ENCODE peak calls at places on chromosomes 16 and 17, in ten cellular contexts. One of them, this sample, is unnamed.

GRCh38 chr17:78802459-78802858 is 20.4 kb upstream of the CYTH1 start:
- DNase-seq in psoas muscle: no peak
- DNase-seq in cardiac muscle cell: no peak
- DNase-seq in CD8-positive, alpha-beta T cell: no peak
- DNase-seq in adrenal gland: no peak
- DNase-seq in esophagus muscularis mucosa: no peak
- DNase-seq in right atrium auricular region: no peak
- DNase-seq in AG04450: no peak
- DNase-seq in OCI-LY7: no peak
- DNase-seq in HCT116: no peak
- DNase-seq in this sample: no peak

GRCh38 chr17:83173997-83174858 is 94.8 kb downstream of the METRNL start:
- DNase-seq in esophagus muscularis mucosa: no peak
- DNase-seq in adrenal gland: no peak
- DNase-seq in psoas muscle: peak; percentile 59
- DNase-seq in cardiac muscle cell: peak; percentile 6
- DNase-seq in OCI-LY7: peak; percentile 90
- DNase-seq in right atrium auricular region: peak; percentile 50
- DNase-seq in CD8-positive, alpha-beta T cell: no peak
- DNase-seq in AG04450: no peak
- DNase-seq in HCT116: no peak
- DNase-seq in this sample: peak; percentile 52

GRCh38 chr17:35607239-35607817 is 20.2 kb downstream of the AP2B1 start:
- DNase-seq in AG04450: no peak
- DNase-seq in right atrium auricular region: no peak
- DNase-seq in psoas muscle: no peak
- DNase-seq in cardiac muscle cell: no peak
- DNase-seq in adrenal gland: no peak
- DNase-seq in CD8-positive, alpha-beta T cell: no peak
- DNase-seq in HCT116: no peak
- DNase-seq in OCI-LY7: no peak
- DNase-seq in esophagus muscularis mucosa: no peak
- DNase-seq in this sample: no peak

GRCh38 chr17:18314059-18314730 is 599 bp downstream of the TOP3A start:
- DNase-seq in right atrium auricular region: no peak
- DNase-seq in OCI-LY7: peak; percentile 18
- DNase-seq in HCT116: no peak
- DNase-seq in AG04450: no peak
- DNase-seq in adrenal gland: no peak
- DNase-seq in cardiac muscle cell: peak; percentile 29
- DNase-seq in psoas muscle: no peak
- DNase-seq in CD8-positive, alpha-beta T cell: no peak
- DNase-seq in esophagus muscularis mucosa: no peak
- DNase-seq in this sample: no peak

GRCh38 chr16:30985401-30986128 is 558 bp downstream of the HSD3B7 start:
- DNase-seq in OCI-LY7: no peak
- DNase-seq in AG04450: no peak
- DNase-seq in cardiac muscle cell: peak; percentile 43
- DNase-seq in HCT116: peak; percentile 37
- DNase-seq in esophagus muscularis mucosa: no peak
- DNase-seq in psoas muscle: peak; percentile 72
- DNase-seq in right atrium auricular region: peak; percentile 69
- DNase-seq in CD8-positive, alpha-beta T cell: no peak
- DNase-seq in adrenal gland: peak; percentile 76
- DNase-seq in this sample: peak; percentile 26

GRCh38 chr17:46818319-46818928 is at the start of gene WNT3:
- DNase-seq in HCT116: no peak
- DNase-seq in esophagus muscularis mucosa: no peak
- DNase-seq in CD8-positive, alpha-beta T cell: peak; percentile 52
- DNase-seq in AG04450: no peak
- DNase-seq in right atrium auricular region: no peak
- DNase-seq in OCI-LY7: peak; percentile 63
- DNase-seq in cardiac muscle cell: peak; percentile 36
- DNase-seq in psoas muscle: no peak
- DNase-seq in adrenal gland: no peak
- DNase-seq in this sample: no peak

GRCh38 chr16:90018297-90019200 is 707 bp downstream of the DBNDD1 start:
- DNase-seq in AG04450: no peak
- DNase-seq in CD8-positive, alpha-beta T cell: no peak
- DNase-seq in esophagus muscularis mucosa: no peak
- DNase-seq in psoas muscle: no peak
- DNase-seq in HCT116: no peak
- DNase-seq in right atrium auricular region: no peak
- DNase-seq in OCI-LY7: no peak
- DNase-seq in cardiac muscle cell: peak; percentile 27
- DNase-seq in adrenal gland: no peak
- DNase-seq in this sample: no peak

GRCh38 chr17:70034158-70034557 is 40.9 kb upstream of the KCNJ16 start:
- DNase-seq in esophagus muscularis mucosa: no peak
- DNase-seq in adrenal gland: no peak
- DNase-seq in CD8-positive, alpha-beta T cell: no peak
- DNase-seq in AG04450: no peak
- DNase-seq in OCI-LY7: no peak
- DNase-seq in psoas muscle: no peak
- DNase-seq in HCT116: no peak
- DNase-seq in cardiac muscle cell: no peak
- DNase-seq in right atrium auricular region: no peak
- DNase-seq in this sample: no peak

GRCh38 chr17:37516131-37516561 is 26.5 kb downstream of the DUSP14 start:
- DNase-seq in OCI-LY7: no peak
- DNase-seq in psoas muscle: no peak
- DNase-seq in cardiac muscle cell: peak; percentile 48
- DNase-seq in CD8-positive, alpha-beta T cell: no peak
- DNase-seq in HCT116: no peak
- DNase-seq in right atrium auricular region: no peak
- DNase-seq in AG04450: no peak
- DNase-seq in adrenal gland: no peak
- DNase-seq in esophagus muscularis mucosa: no peak
- DNase-seq in this sample: no peak

GRCh38 chr17:59327891-59328290 is 3.6 kb upstream of the YPEL2 start:
- DNase-seq in CD8-positive, alpha-beta T cell: no peak
- DNase-seq in right atrium auricular region: no peak
- DNase-seq in AG04450: no peak
- DNase-seq in HCT116: no peak
- DNase-seq in cardiac muscle cell: no peak
- DNase-seq in adrenal gland: no peak
- DNase-seq in OCI-LY7: no peak
- DNase-seq in psoas muscle: no peak
- DNase-seq in esophagus muscularis mucosa: no peak
- DNase-seq in this sample: no peak

GRCh38 chr16:84885024-84885910 is 65.5 kb downstream of the CRISPLD2 start:
- DNase-seq in OCI-LY7: no peak
- DNase-seq in psoas muscle: no peak
- DNase-seq in AG04450: no peak
- DNase-seq in cardiac muscle cell: no peak
- DNase-seq in right atrium auricular region: peak; percentile 71
- DNase-seq in CD8-positive, alpha-beta T cell: no peak
- DNase-seq in esophagus muscularis mucosa: no peak
- DNase-seq in adrenal gland: no peak
- DNase-seq in HCT116: no peak
- DNase-seq in this sample: no peak

GRCh38 chr17:34283571-34283970 is 2.0 kb upstream of the CCL11 start:
- DNase-seq in AG04450: no peak
- DNase-seq in OCI-LY7: no peak
- DNase-seq in esophagus muscularis mucosa: no peak
- DNase-seq in right atrium auricular region: no peak
- DNase-seq in cardiac muscle cell: no peak
- DNase-seq in HCT116: no peak
- DNase-seq in adrenal gland: no peak
- DNase-seq in psoas muscle: no peak
- DNase-seq in CD8-positive, alpha-beta T cell: no peak
- DNase-seq in this sample: no peak

GRCh38 chr17:6303664-6304063 is 131.3 kb downstream of the AIPL1 start:
- DNase-seq in AG04450: no peak
- DNase-seq in OCI-LY7: peak; percentile 29
- DNase-seq in adrenal gland: peak; percentile 20
- DNase-seq in cardiac muscle cell: peak; percentile 81
- DNase-seq in HCT116: no peak
- DNase-seq in psoas muscle: no peak
- DNase-seq in CD8-positive, alpha-beta T cell: no peak
- DNase-seq in esophagus muscularis mucosa: no peak
- DNase-seq in right atrium auricular region: no peak
- DNase-seq in this sample: no peak

GRCh38 chr16:22797551-22797950 is 16.4 kb upstream of the HS3ST2 start:
- DNase-seq in CD8-positive, alpha-beta T cell: no peak
- DNase-seq in cardiac muscle cell: no peak
- DNase-seq in HCT116: no peak
- DNase-seq in OCI-LY7: no peak
- DNase-seq in adrenal gland: no peak
- DNase-seq in right atrium auricular region: no peak
- DNase-seq in AG04450: no peak
- DNase-seq in psoas muscle: no peak
- DNase-seq in esophagus muscularis mucosa: no peak
- DNase-seq in this sample: no peak

GRCh38 chr16:53789159-53789558 is 85.2 kb downstream of the FTO start:
- DNase-seq in HCT116: no peak
- DNase-seq in esophagus muscularis mucosa: no peak
- DNase-seq in OCI-LY7: no peak
- DNase-seq in psoas muscle: no peak
- DNase-seq in CD8-positive, alpha-beta T cell: no peak
- DNase-seq in cardiac muscle cell: no peak
- DNase-seq in AG04450: peak; percentile 32
- DNase-seq in adrenal gland: no peak
- DNase-seq in right atrium auricular region: no peak
- DNase-seq in this sample: no peak

GRCh38 chr16:3095869-3096268 is 3.2 kb downstream of the ZSCAN10 start:
- DNase-seq in esophagus muscularis mucosa: no peak
- DNase-seq in AG04450: no peak
- DNase-seq in OCI-LY7: peak; percentile 77
- DNase-seq in right atrium auricular region: no peak
- DNase-seq in CD8-positive, alpha-beta T cell: peak; percentile 47
- DNase-seq in HCT116: peak; percentile 21
- DNase-seq in adrenal gland: no peak
- DNase-seq in psoas muscle: no peak
- DNase-seq in cardiac muscle cell: no peak
- DNase-seq in this sample: no peak

GRCh38 chr17:69870091-69870530 is 204.9 kb upstream of the KCNJ16 start:
- DNase-seq in cardiac muscle cell: no peak
- DNase-seq in right atrium auricular region: no peak
- DNase-seq in esophagus muscularis mucosa: no peak
- DNase-seq in CD8-positive, alpha-beta T cell: no peak
- DNase-seq in AG04450: peak; percentile 41
- DNase-seq in OCI-LY7: peak; percentile 6
- DNase-seq in psoas muscle: no peak
- DNase-seq in adrenal gland: no peak
- DNase-seq in HCT116: no peak
- DNase-seq in this sample: no peak

GRCh38 chr16:19001788-19002187 is 18.1 kb downstream of the TMC7 start:
- DNase-seq in cardiac muscle cell: no peak
- DNase-seq in right atrium auricular region: no peak
- DNase-seq in CD8-positive, alpha-beta T cell: no peak
- DNase-seq in psoas muscle: no peak
- DNase-seq in OCI-LY7: no peak
- DNase-seq in esophagus muscularis mucosa: no peak
- DNase-seq in AG04450: no peak
- DNase-seq in adrenal gland: no peak
- DNase-seq in HCT116: no peak
- DNase-seq in this sample: no peak

GRCh38 chr16:1279945-1280589 is 24.2 kb downstream of the TPSD1 start:
- DNase-seq in adrenal gland: no peak
- DNase-seq in OCI-LY7: no peak
- DNase-seq in psoas muscle: no peak
- DNase-seq in cardiac muscle cell: no peak
- DNase-seq in esophagus muscularis mucosa: no peak
- DNase-seq in CD8-positive, alpha-beta T cell: no peak
- DNase-seq in right atrium auricular region: no peak
- DNase-seq in HCT116: no peak
- DNase-seq in AG04450: no peak
- DNase-seq in this sample: no peak
- H3K9me3 ChIP-seq in adrenal gland: no peaks in the 10 kb centered on the region
- H3K9me3 ChIP-seq in OCI-LY7: no peaks in the 10 kb centered on the region
- H3K9me3 ChIP-seq in psoas muscle: no peaks in the 10 kb centered on the region
- H3K9me3 ChIP-seq in cardiac muscle cell: no peaks in the 10 kb centered on the region
- H3K9me3 ChIP-seq in esophagus muscularis mucosa: no peaks in the 10 kb centered on the region
- H3K9me3 ChIP-seq in CD8-positive, alpha-beta T cell: no peaks in the 10 kb centered on the region
- H3K9me3 ChIP-seq in right atrium auricular region: no peaks in the 10 kb centered on the region
- H3K9me3 ChIP-seq in HCT116: no peaks in the 10 kb centered on the region
- H3K9me3 ChIP-seq in AG04450: no peaks in the 10 kb centered on the region
- H3K9me3 ChIP-seq in this sample: no peaks in the 10 kb centered on the region

DNA sequence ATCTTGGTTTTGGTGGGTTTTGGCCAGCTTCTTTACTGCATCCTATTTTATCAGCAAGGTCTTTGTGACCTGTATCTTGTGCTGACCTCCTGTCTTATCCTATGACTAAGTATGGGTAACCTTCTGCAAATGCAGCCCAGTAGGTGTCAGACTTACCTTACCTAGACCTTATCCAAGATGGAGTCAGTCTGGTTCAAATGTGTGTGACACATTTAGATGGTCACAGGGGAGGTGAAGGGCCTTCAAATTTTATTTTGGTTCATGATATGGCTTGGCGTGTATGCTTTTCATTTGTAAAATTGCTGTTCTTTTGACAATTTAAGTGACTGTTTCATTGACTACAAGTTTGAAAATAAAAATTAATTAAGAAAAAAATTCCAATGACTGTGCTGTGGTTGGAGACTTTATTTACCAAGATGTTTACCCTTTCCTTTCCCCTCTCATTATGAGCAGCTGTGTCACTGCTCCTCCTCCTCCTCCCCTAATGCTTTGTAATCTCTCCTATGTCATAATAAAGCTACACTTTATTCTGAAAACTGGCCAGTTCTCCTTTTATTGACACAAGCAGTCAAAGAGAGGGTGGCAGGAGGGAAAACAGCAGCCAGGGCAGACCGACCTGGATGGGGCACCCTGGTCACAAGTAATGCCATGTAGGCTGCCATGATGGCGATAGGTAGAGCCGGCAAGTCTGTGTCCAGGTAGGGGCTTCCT is 49.4 kb downstream of the TNFRSF13B start:
- DNase-seq in adrenal gland: no peak
- DNase-seq in OCI-LY7: peak; percentile 62
- DNase-seq in right atrium auricular region: no peak
- DNase-seq in AG04450: no peak
- DNase-seq in esophagus muscularis mucosa: no peak
- DNase-seq in cardiac muscle cell: no peak
- DNase-seq in CD8-positive, alpha-beta T cell: no peak
- DNase-seq in psoas muscle: no peak
- DNase-seq in HCT116: no peak
- DNase-seq in this sample: no peak
- TF ChIP-seq CTCF in adrenal gland: no peak
- TF ChIP-seq CTCF in OCI-LY7: peak; percentile 74
- TF ChIP-seq CTCF in right atrium auricular region: no peak
- TF ChIP-seq CTCF in AG04450: peak; percentile 22
- TF ChIP-seq CTCF in esophagus muscularis mucosa: no peak
- TF ChIP-seq CTCF in cardiac muscle cell: no peak
- TF ChIP-seq CTCF in CD8-positive, alpha-beta T cell: no peak
- TF ChIP-seq CTCF in psoas muscle: no peak
- TF ChIP-seq CTCF in HCT116: no peak
- TF ChIP-seq CTCF in this sample: no peak

GRCh38 chr17:71436479-71436878 is 684.3 kb upstream of the SOX9 start:
- DNase-seq in adrenal gland: no peak
- DNase-seq in HCT116: no peak
- DNase-seq in cardiac muscle cell: no peak
- DNase-seq in OCI-LY7: no peak
- DNase-seq in right atrium auricular region: no peak
- DNase-seq in CD8-positive, alpha-beta T cell: no peak
- DNase-seq in esophagus muscularis mucosa: no peak
- DNase-seq in psoas muscle: no peak
- DNase-seq in AG04450: no peak
- DNase-seq in this sample: no peak
- H3K27ac ChIP-seq in adrenal gland: no peak overlapping the region
- H3K27ac ChIP-seq in HCT116: no peak overlapping the region
- H3K27ac ChIP-seq in cardiac muscle cell: no peak overlapping the region
- H3K27ac ChIP-seq in OCI-LY7: no peak overlapping the region
- H3K27ac ChIP-seq in right atrium auricular region: no peak overlapping the region
- H3K27ac ChIP-seq in CD8-positive, alpha-beta T cell: no peak overlapping the region
- H3K27ac ChIP-seq in esophagus muscularis mucosa: no peak overlapping the region
- H3K27ac ChIP-seq in psoas muscle: no peak overlapping the region
- H3K27ac ChIP-seq in AG04450: no peak overlapping the region
- H3K27ac ChIP-seq in this sample: no peak overlapping the region

GRCh38 chr17:71063559-71063958 is 894.2 kb downstream of the KCNJ2 start:
- DNase-seq in HCT116: no peak
- DNase-seq in OCI-LY7: no peak
- DNase-seq in right atrium auricular region: no peak
- DNase-seq in CD8-positive, alpha-beta T cell: no peak
- DNase-seq in adrenal gland: no peak
- DNase-seq in esophagus muscularis mucosa: no peak
- DNase-seq in AG04450: no peak
- DNase-seq in psoas muscle: no peak
- DNase-seq in cardiac muscle cell: no peak
- DNase-seq in this sample: no peak
- H3K9me3 ChIP-seq in HCT116: no peaks in the 10 kb centered on the region
- H3K9me3 ChIP-seq in OCI-LY7: no peaks in the 10 kb centered on the region
- H3K9me3 ChIP-seq in right atrium auricular region: no peaks in the 10 kb centered on the region
- H3K9me3 ChIP-seq in CD8-positive, alpha-beta T cell: no peaks in the 10 kb centered on the region
- H3K9me3 ChIP-seq in adrenal gland: no peaks in the 10 kb centered on the region
- H3K9me3 ChIP-seq in esophagus muscularis mucosa: no peaks in the 10 kb centered on the region
- H3K9me3 ChIP-seq in AG04450: no peaks in the 10 kb centered on the region
- H3K9me3 ChIP-seq in psoas muscle: no peaks in the 10 kb centered on the region
- H3K9me3 ChIP-seq in cardiac muscle cell: no peaks in the 10 kb centered on the region
- H3K9me3 ChIP-seq in this sample: no peaks in the 10 kb centered on the region

This sample was measured in gastrocnemius medialis.